ENCODE peak calls at places on chromosomes 16 and 17, in ten cellular contexts. U is T follicular helper cell, X is AG09309, B is adipocyte, S is prostate gland, L is Kasumi-1, C is NCI-H510A treated with DMSO at 0.1 percent for 48 hours, I is left colon, A is IMR-90, K is stromal cell of bone marrow. Y is an unnamed sample.
A peak's percentile ranks its signal among the peaks of the same experiment; 100 is the strongest.

GRCh38 chr16:12652924-12653323 is 150.8 kb downstream of the CPPED1 start:
- DNase-seq in U (no peak), X (no peak), B (no peak), S (no peak), L (no peak), C (no peak), I (no peak), A (no peak), K (no peak), Y (no peak)

GRCh38 chr17:63431939-63432804 is 13.9 kb downstream of the CYB561 start:
- DNase-seq in U (no peak), X (peak; percentile 88), B (peak; percentile 10), S (peak; percentile 48), L (no peak), C (peak; percentile 68), I (no peak), A (peak; percentile 66), K (no peak), Y (no peak)

GRCh38 chr17:77235370-77236080 is 94.8 kb downstream of the SEC14L1 start:
- DNase-seq in U (no peak), X (peak; percentile 75), B (peak; percentile 52), S (no peak), L (peak; percentile 76), C (peak; percentile 21), I (no peak), A (peak; percentile 88), K (peak; percentile 79), Y (peak; percentile 88)

GRCh38 chr17:35889818-35890773 is 9.9 kb upstream of the CCL5 start:
- DNase-seq in U (no peak), X (peak; percentile 57), B (peak; percentile 86), S (no peak), L (no peak), C (no peak), I (no peak), A (peak; percentile 68), K (peak; percentile 44), Y (no peak)

GRCh38 chr17:41496803-41497484 is 7.2 kb upstream of the KRT36 start:
- DNase-seq in U (peak; percentile 22), X (peak; percentile 61), B (peak; percentile 73), S (peak; percentile 59), L (peak; percentile 35), C (peak; percentile 66), I (peak; percentile 91), A (peak; percentile 83), K (peak; percentile 55), Y (no peak)

GRCh38 chr16:48082516-48082915 is 73.3 kb downstream of the ABCC12 start:
- DNase-seq in U (no peak), X (peak; percentile 46), B (no peak), S (no peak), L (no peak), C (no peak), I (no peak), A (peak; percentile 32), K (peak; percentile 91), Y (no peak)

GRCh38 chr16:3036726-3037315 is at the start of gene BICDL2:
- DNase-seq in U (no peak), X (no peak), B (no peak), S (no peak), L (no peak), C (peak; percentile 35), I (peak; percentile 89), A (no peak), K (no peak), Y (no peak)

GRCh38 chr17:82942166-82943130 is 102.6 kb upstream of the ZNF750 start:
- DNase-seq in U (no peak), X (no peak), B (no peak), S (no peak), L (no peak), C (no peak), I (no peak), A (no peak), K (no peak), Y (peak; percentile 55)

GRCh38 chr17:44084131-44084538 is 13.6 kb downstream of the G6PC3 start:
- DNase-seq in U (no peak), X (no peak), B (peak; percentile 39), S (no peak), L (peak; percentile 56), C (no peak), I (no peak), A (no peak), K (no peak), Y (no peak)

GRCh38 chr17:2982854-2983636 is 80.4 kb downstream of the OR1D5 start:
- DNase-seq in U (no peak), X (peak; percentile 33), B (peak; percentile 22), S (no peak), L (peak; percentile 48), C (peak; percentile 21), I (peak; percentile 70), A (peak; percentile 89), K (peak; percentile 76), Y (peak; percentile 87)

GRCh38 chr16:15832241-15832640 is 24.6 kb downstream of the MYH11 start:
- DNase-seq in U (no peak), X (no peak), B (no peak), S (no peak), L (no peak), C (no peak), I (no peak), A (no peak), K (no peak), Y (no peak)

GRCh38 chr16:869823-870641 is 69.5 kb upstream of the GNG13 start:
- DNase-seq in U (no peak), X (no peak), B (no peak), S (no peak), L (no peak), C (no peak), I (no peak), A (no peak), K (no peak), Y (peak; percentile 36)

GRCh38 chr17:64230551-64231408 is 32.3 kb downstream of the TEX2 start:
- DNase-seq in U (no peak), X (peak; percentile 92), B (peak; percentile 97), S (no peak), L (no peak), C (no peak), I (no peak), A (peak; percentile 97), K (peak; percentile 89), Y (no peak)

GRCh38 chr17:81222620-81222905 is 202 bp downstream of the CEP131 start:
- DNase-seq in U (no peak), X (no peak), B (no peak), S (no peak), L (no peak), C (no peak), I (no peak), A (no peak), K (no peak), Y (no peak)

GRCh38 chr16:23587726-23588125 is 8.4 kb downstream of the NDUFAB1 start:
- DNase-seq in U (no peak), X (peak; percentile 29), B (peak; percentile 51), S (no peak), L (no peak), C (no peak), I (no peak), A (peak; percentile 96), K (no peak), Y (no peak)

GRCh38 chr17:49450735-49451134 is 36.1 kb upstream of the PHB1 start:
- DNase-seq in U (no peak), X (no peak), B (peak; percentile 38), S (no peak), L (peak; percentile 62), C (no peak), I (no peak), A (peak; percentile 35), K (no peak), Y (no peak)

GRCh38 chr16:51133691-51134090 is 17.4 kb downstream of the SALL1 start:
- DNase-seq in U (no peak), X (no peak), B (no peak), S (no peak), L (no peak), C (no peak), I (no peak), A (no peak), K (no peak), Y (no peak)

GRCh38 chr16:28606291-28607115 is 3.3 kb downstream of the SULT1A1 start:
- DNase-seq in U (no peak), X (no peak), B (no peak), S (no peak), L (no peak), C (no peak), I (peak; percentile 18), A (no peak), K (no peak), Y (no peak)

GRCh38 chr17:62705781-62706597 is 78.5 kb downstream of the MRC2 start:
- DNase-seq in U (no peak), X (no peak), B (no peak), S (no peak), L (no peak), C (no peak), I (peak; percentile 13), A (peak; percentile 47), K (no peak), Y (no peak)

GRCh38 chr17:37797206-37797605 is 52.3 kb upstream of the HNF1B start:
- DNase-seq in U (no peak), X (no peak), B (no peak), S (no peak), L (no peak), C (no peak), I (no peak), A (peak; percentile 62), K (no peak), Y (no peak)

GRCh38 chr16:1113489-1113888 is 17.4 kb upstream of the C1QTNF8 start:
- DNase-seq in U (no peak), X (no peak), B (no peak), S (no peak), L (no peak), C (no peak), I (no peak), A (no peak), K (no peak), Y (no peak)

GRCh38 chr17:36485027-36485426 is 1.5 kb upstream of the ZNHIT3 start:
- DNase-seq in U (no peak), X (no peak), B (no peak), S (no peak), L (no peak), C (no peak), I (no peak), A (no peak), K (no peak), Y (no peak)

GRCh38 chr17:82645516-82645915 is 2.7 kb downstream of the WDR45B start:
- DNase-seq in U (no peak), X (no peak), B (no peak), S (no peak), L (no peak), C (no peak), I (no peak), A (peak; percentile 50), K (no peak), Y (peak; percentile 30)

GRCh38 chr17:43034623-43035293 is 9.7 kb downstream of the RND2 start:
- DNase-seq in U (no peak), X (no peak), B (no peak), S (no peak), L (no peak), C (no peak), I (no peak), A (no peak), K (no peak), Y (no peak)

GRCh38 chr17:63838586-63839184 is 3.8 kb downstream of the SMARCD2 start:
- DNase-seq in U (no peak), X (peak; percentile 14), B (peak; percentile 84), S (peak; percentile 97), L (no peak), C (peak; percentile 50), I (peak; percentile 90), A (peak; percentile 45), K (peak; percentile 63), Y (peak; percentile 95)

GRCh38 chr16:86391486-86391885 is 118.8 kb upstream of the FOXF1 start:
- DNase-seq in U (no peak), X (no peak), B (peak; percentile 48), S (no peak), L (no peak), C (no peak), I (no peak), A (peak; percentile 73), K (no peak), Y (no peak)

GRCh38 chr16:66850115-66850815 is 6.1 kb downstream of the CA7 start:
- DNase-seq in U (no peak), X (no peak), B (no peak), S (no peak), L (no peak), C (no peak), I (no peak), A (no peak), K (no peak), Y (no peak)

GRCh38 chr16:67284699-67285646 is 5.6 kb downstream of the PLEKHG4 start:
- DNase-seq in U (no peak), X (no peak), B (peak; percentile 48), S (peak; percentile 36), L (no peak), C (peak; percentile 31), I (no peak), A (peak; percentile 12), K (no peak), Y (peak; percentile 80)